ENCODE peak calls at places on chromosomes 2 and 18, in six cellular contexts. N, U, M, V, K and T are unnamed samples.

GRCh38 chr2:85761-86160 is 39.5 kb upstream of the FAM110C start:
- DNase-seq in M (no peak), V (no peak), K (no peak), U (no peak), N (no peak), T (no peak)

GRCh38 chr18:57728941-57729511 is 74.1 kb downstream of the ATP8B1 start:
- DNase-seq in K (no peak), N (no peak), U (no peak), M (no peak), V (peak; percentile 32), T (peak; percentile 39)

GRCh38 chr2:196759378-196759706 is 40.1 kb downstream of the GTF3C3 start:
- DNase-seq in U (no peak), V (no peak), N (no peak), M (no peak), K (no peak), T (no peak)

GRCh38 chr18:48161911-48162698 is 231.6 kb upstream of the SMAD2 start:
- DNase-seq in U (no peak), V (peak; percentile 21), N (no peak), M (peak; percentile 21), K (no peak), T (no peak)

GRCh38 chr2:197306691-197307030 is 3.9 kb downstream of the ANKRD44 start:
- DNase-seq in U (no peak), V (peak; percentile 79), M (no peak), K (no peak), N (no peak), T (no peak)

GRCh38 chr2:230602562-230603230 is 109.9 kb upstream of the CAB39 start:
- DNase-seq in V (no peak), M (no peak), N (no peak), U (no peak), K (no peak), T (no peak)

GRCh38 chr2:17594533-17595391 is 54.3 kb downstream of the VSNL1 start:
- DNase-seq in K (no peak), U (peak; percentile 27), M (no peak), V (peak; percentile 57), N (no peak), T (no peak)

GRCh38 chr2:89850481-89850880 is 1159.0 kb downstream of the RPIA start:
- DNase-seq in K (no peak), U (no peak), V (peak; percentile 30), M (no peak), N (no peak), T (no peak)

GRCh38 chr2:228917195-228917594 is 353.9 kb downstream of the PID1 start:
- DNase-seq in M (no peak), K (no peak), N (no peak), V (no peak), U (no peak), T (no peak)

GRCh38 chr2:136136921-136137320 is 19.0 kb upstream of the CXCR4 start:
- DNase-seq in K (no peak), M (no peak), N (peak; percentile 66), U (no peak), V (no peak), T (no peak)
- H3K4me2 ChIP-seq in K (no peak overlapping the region), M (no peak overlapping the region), N (peak overlapping the region; percentile 40), U (no peak overlapping the region), V (no peak overlapping the region), T (no peak overlapping the region)

DNA sequence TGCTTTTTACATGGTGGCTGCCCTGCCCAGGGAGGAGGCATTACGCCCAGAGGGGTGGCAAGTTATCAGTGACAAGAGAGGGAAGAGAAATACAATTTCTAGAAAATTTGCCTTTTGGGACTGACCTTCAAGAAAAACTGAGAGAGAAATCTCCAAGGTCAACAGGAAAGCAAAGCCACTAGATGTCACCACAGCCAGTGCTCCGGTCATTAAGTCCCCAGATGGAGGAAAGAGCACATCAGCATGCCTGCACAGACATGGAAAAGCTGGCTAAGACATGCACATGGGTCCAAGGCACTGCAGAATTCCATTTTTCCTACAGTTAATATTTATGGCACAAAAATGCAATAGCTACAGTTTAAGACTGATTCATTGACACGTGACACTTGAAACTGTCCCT is 21.0 kb downstream of the FHL2 start:
- DNase-seq in N (no peak), U (no peak), V (no peak), M (no peak), K (no peak), T (no peak)
- TF ChIP-seq CTCF in N (peak; percentile 12), U (peak; percentile 20), V (no peak), M (peak; percentile 23), K (peak; percentile 13), T (peak; percentile 29)

GRCh38 chr2:64604929-64605550 is 48.7 kb downstream of the SERTAD2 start:
- DNase-seq in V (peak; percentile 96), N (no peak), K (no peak), M (no peak), U (no peak), T (peak; percentile 51)

GRCh38 chr2:64607381-64607780 is 46.3 kb downstream of the SERTAD2 start:
- DNase-seq in M (no peak), K (no peak), V (no peak), N (no peak), U (no peak), T (no peak)

GRCh38 chr2:64604155-64604554 is 49.6 kb downstream of the SERTAD2 start:
- DNase-seq in K (no peak), N (no peak), M (no peak), U (no peak), V (no peak), T (no peak)

GRCh38 chr2:64606495-64607363 is 47.0 kb downstream of the SERTAD2 start:
- DNase-seq in N (no peak), M (no peak), U (peak; percentile 77), K (peak; percentile 74), V (peak; percentile 88), T (peak; percentile 82)

DNA sequence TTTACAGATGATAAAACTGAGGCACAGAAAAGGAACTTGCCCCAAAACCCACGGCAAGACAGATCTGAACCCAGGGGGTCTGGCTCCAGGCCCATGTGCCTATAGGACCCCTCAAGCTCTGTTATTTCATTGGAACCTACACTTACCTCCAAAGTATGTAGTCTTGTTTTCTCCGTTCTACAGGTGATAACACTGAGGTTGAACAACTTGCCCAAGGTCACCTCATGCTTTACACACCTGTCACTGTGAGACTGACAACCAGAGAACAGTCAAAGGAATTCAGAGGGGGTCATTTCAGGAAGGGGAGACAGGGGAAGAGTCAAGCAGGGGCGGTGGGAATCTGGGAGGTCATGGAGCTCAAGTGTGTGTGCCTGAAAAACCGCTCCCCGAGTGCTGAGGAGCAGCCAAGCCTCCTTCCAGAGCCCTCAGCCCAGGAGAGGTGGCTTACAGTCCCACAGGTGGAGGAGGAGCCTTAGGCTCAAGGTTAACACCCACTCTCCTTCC is 47.7 kb downstream of the SERTAD2 start:
- DNase-seq in M (no peak), U (no peak), K (no peak), V (peak; percentile 17), N (no peak), T (no peak)
- H3K4me2 ChIP-seq in M (no peak overlapping the region), U (no peak overlapping the region), K (no peak overlapping the region), V (peak overlapping the region; percentile 14), N (no peak overlapping the region), T (no peak overlapping the region)

GRCh38 chr2:71849111-71849510 is 298.6 kb downstream of the CYP26B1 start:
- DNase-seq in V (no peak), N (no peak), K (no peak), M (no peak), U (peak; percentile 6), T (no peak)

GRCh38 chr2:71850306-71850801 is 297.3 kb downstream of the CYP26B1 start:
- DNase-seq in N (no peak), K (no peak), V (no peak), U (no peak), M (no peak), T (no peak)

GRCh38 chr2:71852141-71852711 is 295.4 kb downstream of the CYP26B1 start:
- DNase-seq in U (peak; percentile 52), V (no peak), N (no peak), K (no peak), M (no peak), T (peak; percentile 23)

GRCh38 chr2:71851094-71851755 is 296.4 kb downstream of the CYP26B1 start:
- DNase-seq in V (no peak), K (no peak), N (no peak), U (no peak), M (no peak), T (no peak)

DNA sequence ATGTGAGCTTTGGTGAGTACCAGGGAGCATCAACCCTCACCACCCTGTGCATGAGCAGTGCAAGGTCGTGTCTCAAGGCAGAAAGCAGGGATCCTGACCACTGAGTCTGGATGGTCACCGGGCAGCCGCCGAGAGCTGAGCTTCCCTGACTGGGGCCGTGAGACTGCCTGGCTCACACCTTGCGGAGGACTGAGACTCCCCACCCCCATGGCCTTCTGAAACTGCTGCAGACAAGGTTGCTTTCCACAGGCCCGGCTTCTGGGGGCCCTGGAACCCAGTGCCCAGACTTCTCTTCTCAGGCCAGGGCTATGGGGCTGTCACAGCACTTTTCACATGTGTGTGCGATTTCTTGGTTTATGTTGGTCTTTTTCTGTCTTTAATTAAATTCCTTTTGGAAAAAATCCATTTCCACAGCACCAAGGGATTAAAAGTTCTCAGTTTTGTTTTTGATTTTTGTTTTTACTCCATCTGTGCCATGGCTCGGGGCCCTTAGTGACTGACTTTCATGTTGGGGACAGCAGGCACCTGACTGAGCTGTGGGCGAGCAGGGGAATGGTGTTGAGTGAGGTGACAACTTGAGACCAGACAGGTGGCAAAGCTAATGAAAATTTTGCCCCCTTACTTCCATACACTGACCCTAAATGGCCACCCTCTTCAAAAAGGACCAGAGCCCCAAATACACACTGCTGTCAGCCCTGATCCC is 297.9 kb downstream of the CYP26B1 start:
- DNase-seq in N (no peak), V (no peak), U (peak; percentile 43), M (no peak), K (no peak), T (no peak)
- TF ChIP-seq CTCF in N (no peak), V (no peak), U (no peak), M (no peak), K (no peak), T (no peak)

GRCh38 chr2:46407852-46408455 is 71.4 kb upstream of the TMEM247 start:
- DNase-seq in M (no peak), U (no peak), N (no peak), K (no peak), V (no peak), T (no peak)

GRCh38 chr2:46411245-46411641 is 68.1 kb upstream of the TMEM247 start:
- DNase-seq in N (no peak), V (no peak), K (no peak), M (no peak), U (no peak), T (no peak)

GRCh38 chr2:46410273-46411244 is 68.8 kb upstream of the TMEM247 start:
- DNase-seq in M (no peak), V (no peak), N (no peak), K (no peak), U (no peak), T (no peak)

GRCh38 chr2:46412010-46412409 is 67.4 kb upstream of the TMEM247 start:
- DNase-seq in U (no peak), N (no peak), K (no peak), M (no peak), V (no peak), T (no peak)

GRCh38 chr2:46409756-46410155 is 69.6 kb upstream of the TMEM247 start:
- DNase-seq in V (no peak), K (no peak), U (no peak), M (no peak), N (no peak), T (no peak)
- H3K4me2 ChIP-seq in V (no peak overlapping the region), K (no peak overlapping the region), U (no peak overlapping the region), M (peak overlapping the region; percentile 64), N (no peak overlapping the region), T (no peak overlapping the region)